ENCODE peak calls at places on chromosomes 13 and 19, in six cellular contexts. P, Q, D, F, O and H are unnamed samples.
A peak's percentile ranks its signal among the peaks of the same experiment; 100 is the strongest.

GRCh38 chr13:83352391-83352790 is 529.9 kb downstream of the SLITRK1 start:
- DNase-seq in D (no peak), O (no peak), F (no peak), Q (no peak), P (no peak), H (no peak)

GRCh38 chr13:111328803-111329410 is 8.5 kb downstream of the TEX29 start:
- DNase-seq in Q (no peak), D (no peak), F (no peak), P (no peak), O (no peak), H (no peak)

GRCh38 chr19:6213266-6213595 is 66.5 kb downstream of the MLLT1 start:
- DNase-seq in P (no peak), F (no peak), O (no peak), Q (no peak), D (no peak), H (no peak)

GRCh38 chr13:46403851-46404731 is 17.0 kb upstream of the RUBCNL start:
- DNase-seq in Q (no peak), F (no peak), P (no peak), O (no peak), D (no peak), H (no peak)

GRCh38 chr19:49638360-49638759 is 1.6 kb downstream of the RRAS start:
- DNase-seq in O (no peak), P (no peak), Q (no peak), F (no peak), D (no peak), H (no peak)

GRCh38 chr13:74575729-74576125 is 441.5 kb upstream of the KLF12 start:
- DNase-seq in F (peak; percentile 8), O (peak; percentile 60), P (peak; percentile 19), Q (peak; percentile 42), D (no peak), H (no peak)

GRCh38 chr19:28980236-28980868 is 232.6 kb downstream of the UQCRFS1 start:
- DNase-seq in F (no peak), Q (no peak), O (no peak), P (no peak), D (no peak), H (no peak)

GRCh38 chr13:22312405-22312803 is 641.5 kb downstream of the FGF9 start:
- DNase-seq in P (no peak), D (no peak), F (no peak), Q (no peak), O (no peak), H (no peak)

GRCh38 chr19:10327793-10328192 is 5.5 kb downstream of the RAVER1 start:
- DNase-seq in O (no peak), D (no peak), F (no peak), P (no peak), Q (no peak), H (no peak)

GRCh38 chr19:30095171-30095570 is 153.1 kb downstream of the URI1 start:
- DNase-seq in Q (no peak), O (no peak), P (no peak), F (no peak), D (no peak), H (no peak)

GRCh38 chr13:22871248-22871647 is 309.5 kb upstream of the SGCG start:
- DNase-seq in Q (no peak), F (no peak), P (no peak), D (no peak), O (no peak), H (no peak)

GRCh38 chr19:6318772-6319171 is 14.6 kb downstream of the ACER1 start:
- DNase-seq in P (no peak), D (no peak), F (no peak), O (no peak), Q (no peak), H (no peak)

GRCh38 chr13:60759499-60759898 is 362.5 kb downstream of the TDRD3 start:
- DNase-seq in Q (no peak), P (no peak), D (no peak), F (no peak), O (peak; percentile 20), H (no peak)

GRCh38 chr13:46176756-46177155 is 5.2 kb downstream of the LCP1 start:
- DNase-seq in P (no peak), O (no peak), D (no peak), F (no peak), Q (no peak), H (no peak)

GRCh38 chr13:79490846-79491245 is 9.9 kb downstream of the NDFIP2 start:
- DNase-seq in O (no peak), Q (no peak), F (no peak), P (no peak), D (no peak), H (no peak)

GRCh38 chr19:34171539-34171876 is 796 bp upstream of the LSM14A start:
- DNase-seq in D (no peak), Q (peak; percentile 57), F (peak; percentile 9), O (no peak), P (no peak), H (no peak)

GRCh38 chr19:6718111-6718740 is 2.2 kb downstream of the C3 start:
- DNase-seq in O (no peak), Q (no peak), F (no peak), D (no peak), P (peak; percentile 24), H (no peak)

GRCh38 chr19:15640904-15641597 is 354 bp downstream of the CYP4F3 start:
- DNase-seq in Q (no peak), F (no peak), D (no peak), O (no peak), P (no peak), H (no peak)

GRCh38 chr13:99971576-99972189 is at the start of gene ZIC5:
- DNase-seq in F (no peak), O (peak; percentile 97), D (peak; percentile 42), Q (no peak), P (no peak), H (peak; percentile 88)

GRCh38 chr19:13093407-13094284 is 9.0 kb downstream of the LYL1 start:
- DNase-seq in O (peak; percentile 75), Q (peak; percentile 77), D (no peak), P (peak; percentile 85), F (peak; percentile 67), H (peak; percentile 48)

GRCh38 chr13:107205318-107206112 is 637.6 kb upstream of the ARGLU1 start:
- DNase-seq in Q (peak; percentile 44), D (no peak), P (peak; percentile 59), O (peak; percentile 73), F (no peak), H (peak; percentile 22)

GRCh38 chr13:25865391-25865790 is 186.4 kb downstream of the SHISA2 start:
- DNase-seq in D (no peak), Q (no peak), O (no peak), P (no peak), F (no peak), H (no peak)

GRCh38 chr19:49890349-49891311 is 6.1 kb downstream of the IL4I1 start:
- DNase-seq in F (peak; percentile 54), Q (no peak), O (no peak), D (no peak), P (peak; percentile 94), H (no peak)

GRCh38 chr19:32168111-32168510 is 177.3 kb upstream of the ZNF507 start:
- DNase-seq in F (no peak), P (no peak), Q (no peak), D (no peak), O (no peak), H (no peak)

GRCh38 chr13:49436890-49437289 is 7.0 kb downstream of the CAB39L start:
- DNase-seq in Q (no peak), D (no peak), P (no peak), O (no peak), F (no peak), H (no peak)

GRCh38 chr13:45705936-45706335 is 3.8 kb downstream of the CBY2 start:
- DNase-seq in Q (no peak), P (no peak), D (no peak), F (no peak), O (no peak), H (no peak)

GRCh38 chr19:40510526-40511115 is 43.8 kb downstream of the SPTBN4 start:
- DNase-seq in P (no peak), F (no peak), Q (no peak), D (no peak), O (no peak), H (no peak)

GRCh38 chr19:46408611-46409039 is 4.7 kb downstream of the CCDC8 start:
- DNase-seq in P (no peak), D (peak; percentile 61), F (no peak), Q (no peak), O (no peak), H (no peak)

GRCh38 chr13:27182844-27183497 is 11.4 kb upstream of the USP12 start:
- DNase-seq in O (no peak), Q (no peak), P (peak; percentile 58), D (no peak), F (no peak), H (no peak)

GRCh38 chr13:51935326-51936171 is 73.8 kb downstream of the CCDC70 start:
- DNase-seq in Q (no peak), F (no peak), O (peak; percentile 21), D (no peak), P (peak; percentile 33), H (no peak)

GRCh38 chr19:48969276-48970138 is 4.4 kb downstream of the FTL start:
- DNase-seq in O (no peak), D (no peak), P (peak; percentile 70), F (no peak), Q (no peak), H (no peak)

GRCh38 chr13:45296259-45296658 is 44.7 kb downstream of the TPT1 start:
- DNase-seq in O (no peak), P (no peak), Q (no peak), D (no peak), F (no peak), H (no peak)

GRCh38 chr19:37936166-37936565 is 29.2 kb downstream of the SIPA1L3 start:
- DNase-seq in P (no peak), Q (no peak), F (no peak), O (no peak), D (no peak), H (no peak)